ENCODE peak calls at places on chromosomes 16 and 17, in nine cellular contexts. A, G, T, I, D, B, V, E and C are unnamed samples.
A peak's percentile ranks its signal among the peaks of the same experiment; 100 is the strongest.

GRCh38 chr16:30755955-30756780 is 5.7 kb downstream of the CFAP119 start:
- DNase-seq in D (no peak), G (no peak), B (no peak), T (no peak), A (no peak), I (no peak), V (no peak), E (no peak), C (no peak)

GRCh38 chr16:75483222-75483621 is 12.0 kb downstream of the CHST6 start:
- DNase-seq in B (no peak), D (no peak), I (peak; percentile 93), A (no peak), E (no peak), T (no peak), V (no peak), G (no peak), C (peak; percentile 98)

GRCh38 chr17:45818708-45819107 is 26.0 kb upstream of the SPPL2C start:
- DNase-seq in E (no peak), G (no peak), T (no peak), A (no peak), B (no peak), D (no peak), I (no peak), V (no peak), C (no peak)

GRCh38 chr17:32998893-32999240 is 7.2 kb downstream of the SPACA3 start:
- DNase-seq in B (no peak), T (no peak), G (no peak), E (no peak), I (no peak), V (no peak), D (no peak), A (no peak), C (no peak)

GRCh38 chr16:87661561-87661960 is 59.3 kb downstream of the JPH3 start:
- DNase-seq in D (no peak), E (no peak), V (no peak), I (peak; percentile 55), B (no peak), A (no peak), G (no peak), T (no peak), C (no peak)

GRCh38 chr16:89920723-89921122 is 2.1 kb downstream of the MC1R start:
- DNase-seq in D (no peak), T (no peak), G (no peak), I (no peak), B (no peak), E (no peak), A (no peak), V (no peak), C (no peak)

GRCh38 chr16:71489122-71489521 is at the start of gene ZNF19:
- DNase-seq in T (no peak), V (no peak), A (no peak), I (no peak), G (no peak), E (no peak), B (no peak), D (no peak), C (no peak)

GRCh38 chr16:27311449-27311831 is 2.3 kb upstream of the IL4R start:
- DNase-seq in G (no peak), V (no peak), E (no peak), A (no peak), T (no peak), D (no peak), B (no peak), I (no peak), C (no peak)

GRCh38 chr17:19363460-19364035 is 1.0 kb upstream of the B9D1 start:
- DNase-seq in A (no peak), T (no peak), D (no peak), I (no peak), E (no peak), B (no peak), G (no peak), V (no peak), C (no peak)

GRCh38 chr16:396605-397004 is 394 bp upstream of the NME4 start:
- DNase-seq in A (no peak), T (no peak), E (no peak), V (no peak), G (no peak), B (no peak), I (no peak), D (peak; percentile 66), C (no peak)

GRCh38 chr16:89017956-89018604 is 41.1 kb upstream of the CBFA2T3 start:
- DNase-seq in E (no peak), A (no peak), T (no peak), D (no peak), G (no peak), I (no peak), B (no peak), V (no peak), C (no peak)

GRCh38 chr17:48155889-48156670 is 48.5 kb downstream of the SNX11 start:
- DNase-seq in B (no peak), V (no peak), T (no peak), E (no peak), G (no peak), A (peak; percentile 60), I (no peak), D (no peak), C (no peak)

GRCh38 chr16:68732068-68732680 is 4.9 kb upstream of the CDH1 start:
- DNase-seq in B (no peak), D (no peak), E (peak; percentile 62), G (no peak), I (peak; percentile 68), V (no peak), T (no peak), A (peak; percentile 23), C (no peak)

GRCh38 chr16:4847774-4848587 is 700 bp downstream of the UBN1 start:
- DNase-seq in D (no peak), I (peak; percentile 67), B (no peak), T (no peak), A (no peak), V (peak; percentile 24), G (no peak), E (peak; percentile 54), C (no peak)

GRCh38 chr17:60573139-60573975 is 26.6 kb upstream of the PPM1D start:
- DNase-seq in D (no peak), E (no peak), V (no peak), I (no peak), B (no peak), G (no peak), A (no peak), T (no peak), C (no peak)

GRCh38 chr17:78227455-78227916 is 3.9 kb upstream of the TMEM235 start:
- DNase-seq in E (no peak), A (no peak), G (no peak), B (no peak), V (no peak), D (no peak), T (no peak), I (no peak), C (no peak)

GRCh38 chr17:7922499-7923289 is 6.6 kb upstream of the RNF227 start:
- DNase-seq in E (peak; percentile 84), G (no peak), A (peak; percentile 88), B (peak; percentile 52), D (peak; percentile 68), V (peak; percentile 72), I (peak; percentile 56), T (peak; percentile 24), C (no peak)

GRCh38 chr17:40021471-40021961 is 6.3 kb downstream of the CSF3 start:
- DNase-seq in D (no peak), V (no peak), G (no peak), I (peak; percentile 97), T (no peak), A (no peak), B (no peak), E (no peak), C (peak; percentile 46)

GRCh38 chr17:60390881-60391418 is 983 bp downstream of the USP32 start:
- DNase-seq in A (peak; percentile 3), I (peak; percentile 28), G (no peak), D (no peak), B (no peak), T (no peak), E (peak; percentile 31), V (peak; percentile 6), C (no peak)

GRCh38 chr17:39635614-39636176 is 1.2 kb upstream of the STARD3 start:
- DNase-seq in I (no peak), G (no peak), T (no peak), B (no peak), A (no peak), E (no peak), V (no peak), D (no peak), C (no peak)

GRCh38 chr17:64491034-64491860 is 5.6 kb downstream of the POLG2 start:
- DNase-seq in E (no peak), I (no peak), D (no peak), V (peak; percentile 45), G (no peak), A (no peak), T (no peak), B (no peak), C (no peak)

GRCh38 chr16:90077757-90078593 is 844 bp upstream of the PRDM7 start:
- DNase-seq in I (no peak), T (no peak), D (no peak), V (peak; percentile 8), B (no peak), E (no peak), G (no peak), A (no peak), C (no peak)

GRCh38 chr17:1018547-1018946 is 21.6 kb downstream of the TIMM22 start:
- DNase-seq in V (no peak), G (no peak), I (no peak), B (no peak), D (no peak), T (no peak), E (no peak), A (no peak), C (no peak)

GRCh38 chr16:19601083-19601976 is 45.8 kb downstream of the VPS35L start:
- DNase-seq in V (peak; percentile 19), A (no peak), G (no peak), T (no peak), B (no peak), D (peak; percentile 10), E (no peak), I (peak; percentile 31), C (no peak)

GRCh38 chr17:82333279-82334171 is at the start of gene SECTM1:
- DNase-seq in G (no peak), B (no peak), V (no peak), I (peak; percentile 50), D (no peak), T (no peak), A (no peak), E (peak; percentile 72), C (no peak)

GRCh38 chr16:13897806-13898205 is 22.1 kb upstream of the ERCC4 start:
- DNase-seq in I (no peak), V (no peak), G (no peak), E (no peak), D (no peak), A (no peak), T (no peak), B (no peak), C (no peak)

GRCh38 chr16:88381820-88382451 is 823 bp upstream of the ZNF469 start:
- DNase-seq in G (no peak), T (no peak), A (no peak), D (no peak), I (no peak), E (no peak), V (no peak), B (no peak), C (no peak)

GRCh38 chr16:67529639-67530012 is 997 bp downstream of the RIPOR1 start:
- DNase-seq in E (no peak), I (no peak), B (no peak), T (no peak), D (no peak), V (no peak), A (no peak), G (no peak), C (no peak)

GRCh38 chr17:75809631-75810111 is 25.1 kb downstream of the UNK start:
- DNase-seq in T (no peak), B (no peak), V (no peak), I (no peak), D (no peak), G (no peak), A (no peak), E (no peak), C (no peak)

GRCh38 chr16:68368602-68368944 is 57.8 kb downstream of the PRMT7 start:
- DNase-seq in I (no peak), E (no peak), D (no peak), B (no peak), G (no peak), T (no peak), A (no peak), V (no peak), C (no peak)

GRCh38 chr16:48452991-48453760 is 68.0 kb upstream of the SIAH1 start:
- DNase-seq in B (no peak), D (no peak), G (no peak), A (no peak), I (no peak), T (no peak), E (no peak), V (no peak), C (no peak)